ENCODE peak calls at places on chromosomes 16 and 17, in four cellular contexts. X, P, Q and K are unnamed samples.

GRCh38 chr16:86396918-86397317 is 113.4 kb upstream of the FOXF1 start:
- DNase-seq in X (peak; percentile 95), P (no peak), Q (no peak), K (peak; percentile 99)

GRCh38 chr16:19411298-19411697 is 6.4 kb upstream of the TMC5 start:
- DNase-seq in X (no peak), P (no peak), Q (no peak), K (no peak)

GRCh38 chr17:65027305-65027704 is 29.2 kb downstream of the GNA13 start:
- DNase-seq in X (peak; percentile 76), P (no peak), Q (peak; percentile 72), K (peak; percentile 63)

GRCh38 chr16:22674832-22675191 is 139.2 kb upstream of the HS3ST2 start:
- DNase-seq in X (no peak), P (no peak), Q (no peak), K (no peak)

GRCh38 chr16:2085669-2086068 is 37.9 kb downstream of the TSC2 start:
- DNase-seq in X (no peak), P (no peak), Q (peak; percentile 81), K (peak; percentile 42)

GRCh38 chr17:63490321-63490720 is 13.5 kb downstream of the ACE start:
- DNase-seq in X (no peak), P (no peak), Q (no peak), K (no peak)

GRCh38 chr16:22322021-22322471 is 24.8 kb downstream of the POLR3E start:
- DNase-seq in X (no peak), P (no peak), Q (no peak), K (no peak)

GRCh38 chr17:75625813-75626486 is 7.3 kb upstream of the SMIM5 start:
- DNase-seq in X (no peak), P (no peak), Q (peak; percentile 80), K (peak; percentile 36)

GRCh38 chr16:10126686-10127085 is 55.5 kb downstream of the GRIN2A start:
- DNase-seq in X (peak; percentile 97), P (no peak), Q (no peak), K (peak; percentile 81)

GRCh38 chr17:4532860-4533521 is 22.2 kb downstream of the MYBBP1A start:
- DNase-seq in X (no peak), P (no peak), Q (peak; percentile 61), K (no peak)

GRCh38 chr16:35788381-35788780 is 2329.0 kb downstream of the TP53TG3F start:
- DNase-seq in X (no peak), P (no peak), Q (no peak), K (no peak)

GRCh38 chr17:76515291-76515949 is 14.2 kb upstream of the RHBDF2 start:
- DNase-seq in X (peak; percentile 96), P (peak; percentile 73), Q (no peak), K (peak; percentile 92)

GRCh38 chr17:52157603-52158449 is 688 bp downstream of the CA10 start:
- DNase-seq in X (no peak), P (no peak), Q (no peak), K (no peak)

GRCh38 chr16:84585886-84586285 is 32.0 kb downstream of the COTL1 start:
- DNase-seq in X (no peak), P (no peak), Q (peak; percentile 64), K (no peak)

GRCh38 chr17:81287155-81287554 is 8.0 kb downstream of the SLC38A10 start:
- DNase-seq in X (no peak), P (no peak), Q (no peak), K (no peak)

GRCh38 chr16:50310308-50311133 is 44.2 kb downstream of the ADCY7 start:
- DNase-seq in X (no peak), P (no peak), Q (no peak), K (no peak)

GRCh38 chr17:80647746-80648145 is 103.1 kb downstream of the RPTOR start:
- DNase-seq in X (peak; percentile 95), P (no peak), Q (no peak), K (peak; percentile 73)

GRCh38 chr17:2335726-2336214 is 487 bp downstream of the TSR1 start:
- DNase-seq in X (peak; percentile 36), P (no peak), Q (peak; percentile 58), K (no peak)

GRCh38 chr17:1447061-1447460 is 9.0 kb downstream of the CRK start:
- DNase-seq in X (no peak), P (no peak), Q (peak; percentile 28), K (no peak)

GRCh38 chr16:69833357-69833781 is 71.2 kb downstream of the WWP2 start:
- DNase-seq in X (no peak), P (no peak), Q (no peak), K (no peak)

DNA sequence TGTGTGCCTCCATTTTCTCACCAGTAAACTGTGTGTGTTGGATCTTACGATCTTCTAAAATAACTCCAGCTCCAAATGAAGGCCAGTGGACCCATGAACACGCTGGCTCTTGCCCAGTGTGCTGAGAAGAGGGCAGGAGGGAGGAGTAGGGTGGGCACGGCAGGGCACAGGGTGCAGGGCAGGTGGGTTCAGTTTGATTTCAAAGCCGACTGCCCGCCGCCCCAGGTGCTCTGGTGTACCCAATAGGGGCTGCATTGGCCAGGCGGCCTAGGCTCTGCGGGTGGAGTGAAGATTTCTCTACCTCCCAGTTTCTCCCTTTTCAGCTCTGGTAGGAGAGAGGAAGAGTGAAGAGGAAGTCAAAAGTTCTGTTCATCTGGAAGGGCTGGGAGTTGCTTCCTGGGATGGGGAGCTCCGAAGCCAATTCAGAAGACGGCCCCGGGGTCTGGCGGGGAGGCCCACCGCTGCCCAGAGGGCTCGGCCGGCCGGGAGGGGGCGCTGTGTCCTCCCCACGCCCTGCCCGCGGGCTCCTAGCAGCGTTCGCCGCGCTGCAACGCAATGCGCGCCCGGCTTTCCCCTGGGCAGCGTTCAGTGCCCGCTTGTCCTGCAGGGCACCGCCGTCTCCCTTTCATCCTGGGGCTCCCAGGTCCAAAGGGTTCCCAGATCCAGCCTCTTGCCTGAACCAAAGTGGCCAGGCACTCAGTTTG is 1.1 kb upstream of the CRHR1 start:
- DNase-seq in X (no peak), P (no peak), Q (no peak), K (peak; percentile 32)
- H3K4me3 ChIP-seq in X (no peak overlapping the region), P (peak overlapping the region; percentile 85), Q (no peak overlapping the region), K (no peak overlapping the region)

GRCh38 chr17:21194210-21194609 is 19.8 kb downstream of the TMEM11 start:
- DNase-seq in X (no peak), P (no peak), Q (no peak), K (no peak)
- H3K36me3 ChIP-seq in X (peaks cover 12% of the 10 kb centered on the region), P (no peaks in the 10 kb centered on the region), Q (peaks cover 8% of the 10 kb centered on the region), K (no peaks in the 10 kb centered on the region)

GRCh38 chr16:383326-384020 is 1.7 kb upstream of the PGAP6 start:
- DNase-seq in X (no peak), P (peak; percentile 65), Q (peak; percentile 84), K (no peak)
- H3K4me3 ChIP-seq in X (no peak overlapping the region), P (peak overlapping the region; percentile 81), Q (peak overlapping the region; percentile 99), K (no peak overlapping the region)

GRCh38 chr17:45073414-45074070 is 12.4 kb downstream of the NMT1 start:
- DNase-seq in X (peak; percentile 76), P (no peak), Q (no peak), K (no peak)
- H3K36me3 ChIP-seq in X (peaks cover 3% of the 10 kb centered on the region), P (no peaks in the 10 kb centered on the region), Q (peaks cover 32% of the 10 kb centered on the region), K (peaks cover 88% of the 10 kb centered on the region)

GRCh38 chr17:78131172-78132085 is 858 bp downstream of the TMC8 start:
- DNase-seq in X (no peak), P (no peak), Q (peak; percentile 86), K (no peak)
- H3K4me3 ChIP-seq in X (no peak overlapping the region), P (peak overlapping the region; percentile 65), Q (peak overlapping the region; percentile 88), K (no peak overlapping the region)

GRCh38 chr17:18197535-18198194 is 14.0 kb downstream of the ALKBH5 start:
- DNase-seq in X (no peak), P (no peak), Q (no peak), K (no peak)
- H3K36me3 ChIP-seq in X (peaks cover 21% of the 10 kb centered on the region), P (peaks cover 8% of the 10 kb centered on the region), Q (peaks cover 37% of the 10 kb centered on the region), K (peaks cover 17% of the 10 kb centered on the region)

GRCh38 chr16:89330177-89330856 is 112.8 kb downstream of the ZNF778 start:
- DNase-seq in X (peak; percentile 78), P (no peak), Q (no peak), K (no peak)
- H3K4me3 ChIP-seq in X (no peak overlapping the region), P (peak overlapping the region; percentile 37), Q (no peak overlapping the region), K (no peak overlapping the region)